ENCODE peak calls at places on chromosomes 11 and 22, in seven cellular contexts. V is NCI-H446 treated with DMSO at 0.1 percent for 48 hours; R is iris pigment epithelial cell; W is NCI-H1092; Z is IMR-90; K is K562; I is effector memory CD4-positive, alpha-beta T cell. Q is an unnamed sample.

GRCh38 chr11:32919338-32919737 is 26.7 kb downstream of the QSER1 start:
- DNase-seq in V (no peak), I (no peak), W (no peak), R (no peak), Z (no peak), K (no peak), Q (no peak)

GRCh38 chr22:49799431-49800075 is 28.1 kb downstream of the BRD1 start:
- DNase-seq in R (no peak), Z (no peak), W (no peak), K (no peak), I (no peak), V (no peak), Q (no peak)

GRCh38 chr11:120513436-120514315 is 2.1 kb downstream of the GRIK4 start:
- DNase-seq in V (no peak), Z (no peak), I (no peak), R (no peak), W (no peak), K (no peak), Q (no peak)

GRCh38 chr11:108568183-108568858 is 25.2 kb downstream of the EXPH5 start:
- DNase-seq in V (peak; percentile 88), W (no peak), I (no peak), K (no peak), Z (no peak), R (no peak), Q (no peak)

GRCh38 chr11:102448869-102449224 is 3.7 kb downstream of the TMEM123 start:
- DNase-seq in K (no peak), I (no peak), V (no peak), Z (no peak), R (no peak), W (no peak), Q (no peak)

GRCh38 chr11:77231800-77232199 is 69.7 kb downstream of the GDPD4 start:
- DNase-seq in W (no peak), V (no peak), K (no peak), Z (no peak), I (no peak), R (no peak), Q (no peak)

GRCh38 chr22:20940178-20940790 is 23.1 kb downstream of the CRKL start:
- DNase-seq in I (no peak), V (peak; percentile 86), K (peak; percentile 46), R (no peak), Z (no peak), W (no peak), Q (no peak)

GRCh38 chr11:34149786-34150185 is 44.4 kb downstream of the NAT10 start:
- DNase-seq in R (no peak), I (no peak), K (peak; percentile 47), W (no peak), Z (no peak), V (no peak), Q (no peak)

GRCh38 chr22:45884201-45885067 is 92.5 kb downstream of the WNT7B start:
- DNase-seq in W (no peak), Z (no peak), I (no peak), R (no peak), V (no peak), K (no peak), Q (no peak)

GRCh38 chr11:89489930-89490329 is 1.2 kb downstream of the NOX4 start:
- DNase-seq in W (no peak), V (no peak), R (peak; percentile 42), K (no peak), Z (peak; percentile 76), I (no peak), Q (no peak)

GRCh38 chr11:130218501-130218900 is 58.9 kb downstream of the ST14 start:
- DNase-seq in V (no peak), I (no peak), W (no peak), K (no peak), R (no peak), Z (no peak), Q (no peak)

GRCh38 chr11:93005239-93005638 is 35.8 kb downstream of the MTNR1B start:
- DNase-seq in R (peak; percentile 20), K (no peak), W (no peak), Z (peak; percentile 63), I (no peak), V (no peak), Q (no peak)

GRCh38 chr11:65330544-65330943 is 3.1 kb upstream of the DPF2 start:
- DNase-seq in R (no peak), V (no peak), W (no peak), K (no peak), Z (no peak), I (no peak), Q (no peak)

GRCh38 chr11:65208785-65209710 is 27.3 kb downstream of the CAPN1 start:
- DNase-seq in R (no peak), Z (no peak), W (no peak), V (no peak), I (no peak), K (no peak), Q (no peak)

GRCh38 chr11:128471138-128471661 is 116.2 kb downstream of the ETS1 start:
- DNase-seq in V (no peak), R (no peak), W (no peak), K (no peak), I (no peak), Z (no peak), Q (no peak)

GRCh38 chr11:45665206-45665932 is at the start of gene CHST1:
- DNase-seq in W (peak; percentile 36), V (no peak), Z (no peak), I (no peak), K (peak; percentile 82), R (peak; percentile 33), Q (no peak)

GRCh38 chr11:8070417-8071101 is 10.5 kb upstream of the TUB start:
- DNase-seq in K (peak; percentile 43), V (no peak), I (no peak), R (peak; percentile 39), Z (peak; percentile 61), W (no peak), Q (no peak)

Q was measured in T-helper 17 cell.